ENCODE peak calls at places on chromosomes 5 and 9, in ten cellular contexts. U, D, A, B, W, L, V, I, K and Z are unnamed samples.

GRCh38 chr9:116340270-116340669 is 186.7 kb downstream of the PAPPA start:
- DNase-seq in I (no peak), K (no peak), U (no peak), B (no peak), W (no peak), L (no peak), V (no peak), A (no peak), D (no peak), Z (no peak)

GRCh38 chr5:62982348-62982747 is 403.7 kb downstream of the LRRC70 start:
- DNase-seq in V (no peak), I (no peak), U (no peak), W (no peak), A (no peak), D (no peak), L (no peak), K (peak; percentile 45), B (no peak), Z (no peak)

GRCh38 chr5:34563951-34564705 is 92.0 kb upstream of the RAI14 start:
- DNase-seq in W (no peak), I (no peak), D (no peak), U (no peak), L (no peak), V (no peak), K (peak; percentile 33), B (no peak), A (no peak), Z (no peak)

GRCh38 chr5:91977599-91977998 is 594.5 kb upstream of the ARRDC3 start:
- DNase-seq in K (no peak), D (no peak), W (no peak), I (no peak), L (peak; percentile 27), V (no peak), B (no peak), U (no peak), A (no peak), Z (no peak)

GRCh38 chr5:109701779-109702178 is 12.1 kb downstream of the MAN2A1 start:
- DNase-seq in A (no peak), K (no peak), L (no peak), I (no peak), W (no peak), D (no peak), V (no peak), U (no peak), B (no peak), Z (no peak)

GRCh38 chr5:179368016-179368805 is 22.9 kb upstream of the ADAMTS2 start:
- DNase-seq in B (no peak), A (no peak), K (no peak), D (no peak), L (no peak), V (no peak), W (no peak), I (no peak), U (no peak), Z (no peak)

GRCh38 chr9:121557581-121558422 is 58.2 kb upstream of the GGTA1 start:
- DNase-seq in K (peak; percentile 79), A (no peak), D (no peak), U (no peak), W (no peak), V (peak; percentile 59), I (no peak), L (no peak), B (no peak), Z (no peak)

GRCh38 chr5:78716221-78716620 is 67.6 kb upstream of the LHFPL2 start:
- DNase-seq in L (no peak), B (no peak), K (no peak), A (no peak), V (no peak), U (no peak), W (no peak), I (no peak), D (no peak), Z (no peak)

GRCh38 chr9:121246821-121247511 is 21.0 kb upstream of the GSN start:
- DNase-seq in U (no peak), W (no peak), B (no peak), L (no peak), D (no peak), A (no peak), V (no peak), I (no peak), K (no peak), Z (no peak)